ENCODE peak calls at places on chromosomes 13 and 19, in four cellular contexts. P is IMR-90, S is H9, G is H1. W is an unnamed sample.

GRCh38 chr13:43475135-43475534 is 311.6 kb downstream of the ENOX1 start:
- DNase-seq in P (no peak), S (no peak), G (no peak), W (no peak)

GRCh38 chr13:33797622-33798021 is 20.3 kb upstream of the RFC3 start:
- DNase-seq in G (no peak), S (no peak), P (no peak), W (no peak)

GRCh38 chr19:13025819-13026477 is 30.7 kb downstream of the NFIX start:
- DNase-seq in P (no peak), S (no peak), G (no peak), W (no peak)

GRCh38 chr13:98548230-98548629 is 28.7 kb downstream of the STK24 start:
- DNase-seq in P (peak), S (no peak), G (no peak), W (no peak)

GRCh38 chr13:72696590-72696989 is 30.8 kb downstream of the MZT1 start:
- DNase-seq in G (no peak), P (peak), S (no peak), W (no peak)

GRCh38 chr19:30228113-30228725 is 144.0 kb upstream of the ZNF536 start:
- DNase-seq in P (no peak), G (no peak), S (no peak), W (peak)

GRCh38 chr13:98486412-98486811 is 90.5 kb downstream of the STK24 start:
- DNase-seq in P (no peak), S (no peak), G (no peak), W (no peak)

GRCh38 chr19:3403489-3404323 is 37.3 kb downstream of the NFIC start:
- DNase-seq in G (no peak), S (no peak), P (peak), W (no peak)

GRCh38 chr13:31240921-31241320 is 41.1 kb downstream of the B3GLCT start:
- DNase-seq in P (no peak), G (no peak), S (no peak), W (no peak)

GRCh38 chr13:39892731-39893293 is 237.3 kb downstream of the COG6 start:
- DNase-seq in S (no peak), P (no peak), G (no peak), W (no peak)

GRCh38 chr13:84208251-84208650 is 326.0 kb upstream of the SLITRK1 start:
- DNase-seq in P (no peak), G (no peak), S (no peak), W (no peak)

DNA sequence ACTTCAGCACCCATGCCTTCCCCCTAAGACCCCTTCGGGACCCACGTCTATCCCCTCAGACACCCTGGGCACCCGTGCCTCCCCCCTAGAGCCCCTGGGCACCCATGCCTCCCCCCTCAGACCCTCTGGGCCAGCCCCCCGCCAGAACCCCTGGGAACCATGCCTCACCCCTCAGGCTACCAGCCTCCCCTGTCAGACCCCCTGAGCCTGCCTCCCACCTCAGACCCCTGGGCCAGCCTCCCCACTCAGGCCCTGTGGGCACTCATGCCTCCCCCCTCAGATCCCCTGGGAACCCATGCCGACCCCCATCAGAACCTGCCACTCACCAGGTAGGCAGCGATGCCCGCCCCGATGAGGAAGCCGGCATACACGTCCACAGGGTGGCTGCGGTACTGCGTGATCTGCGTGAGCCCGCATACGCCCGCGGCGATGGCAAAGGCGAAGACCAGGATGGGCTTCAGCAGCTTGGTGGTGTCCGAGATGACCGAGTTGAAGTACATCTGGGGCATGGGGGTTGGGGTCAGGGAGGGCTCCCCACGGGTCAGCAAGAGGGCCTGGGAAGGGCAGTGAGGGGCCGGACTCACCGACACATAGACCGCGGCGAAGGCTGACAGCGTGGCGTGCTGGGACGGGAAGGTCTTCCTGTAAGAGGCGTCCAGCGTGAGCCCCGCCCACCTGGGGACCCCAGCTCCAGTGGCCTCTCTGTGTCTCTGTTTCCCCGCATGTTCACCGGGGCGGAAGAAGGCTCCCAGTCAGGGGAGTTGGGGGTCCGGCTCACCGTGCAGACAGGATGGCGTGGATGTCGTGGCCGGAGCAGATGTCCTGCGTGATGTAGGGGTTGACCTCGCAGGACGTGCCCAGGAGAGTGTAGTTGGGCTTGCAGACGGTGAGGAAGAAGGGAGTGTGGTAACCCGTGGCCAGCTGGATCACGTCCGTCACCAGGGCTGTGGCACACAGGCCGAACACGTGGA is 7.4 kb downstream of the PLPPR3 start:
- DNase-seq in G (no peak), P (no peak), S (no peak), W (no peak)
- H4K5ac ChIP-seq in G (no peak), P (no peak), S (no peak), W (no peak)

GRCh38 chr19:17948474-17948966 is 15.7 kb downstream of the CCDC124 start:
- DNase-seq in P (no peak), G (no peak), S (no peak), W (no peak)
- H4K5ac ChIP-seq in P (no peak), G (no peak), S (no peak), W (no peak)

GRCh38 chr13:25377244-25377962 is 5.6 kb downstream of the ATP8A2 start:
- DNase-seq in S (no peak), P (no peak), G (no peak), W (no peak)
- H4K5ac ChIP-seq in S (no peak), P (no peak), G (no peak), W (no peak)

DNA sequence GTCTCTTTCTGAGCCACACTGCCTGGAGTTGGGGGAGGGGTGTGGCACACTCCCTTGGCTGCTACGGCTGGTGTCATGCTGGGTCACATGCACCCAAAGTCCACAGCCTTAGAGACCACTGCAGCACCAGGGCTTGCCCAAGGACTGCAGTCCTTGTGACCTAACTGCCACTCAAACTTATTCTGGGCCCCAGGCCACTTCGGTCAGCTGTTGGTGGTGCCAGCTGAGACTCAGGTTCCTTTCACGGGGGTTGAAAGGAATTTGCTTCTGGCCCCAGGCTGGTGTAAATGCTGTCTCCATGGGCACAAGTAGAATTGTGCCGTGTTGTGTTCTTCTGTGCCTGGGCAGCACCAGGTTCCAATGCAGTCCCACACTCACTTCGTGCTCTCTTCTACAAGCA is 9.5 kb upstream of the VN1R1 start:
- DNase-seq in G (no peak), S (no peak), P (no peak), W (no peak)
- H4K5ac ChIP-seq in G (no peak), S (no peak), P (no peak), W (no peak)

GRCh38 chr19:43576479-43576878 is 878 bp downstream of the PINLYP start:
- DNase-seq in G (no peak), S (no peak), P (no peak), W (no peak)
- H4K5ac ChIP-seq in G (no peak), S (no peak), P (no peak), W (no peak)

GRCh38 chr19:15253513-15253912 is 21.3 kb upstream of the EPHX3 start:
- DNase-seq in S (no peak), G (no peak), P (no peak), W (no peak)
- H4K5ac ChIP-seq in S (no peak), G (no peak), P (no peak), W (no peak)

GRCh38 chr13:100301418-100301817 is 212.5 kb downstream of the PCCA start:
- DNase-seq in P (no peak), S (no peak), G (no peak), W (no peak)
- H4K5ac ChIP-seq in P (no peak), S (no peak), G (no peak), W (no peak)

GRCh38 chr19:56176881-56177280 is 1.1 kb downstream of the GALP start:
- DNase-seq in S (no peak), P (no peak), G (no peak), W (no peak)

GRCh38 chr19:56170261-56170660 is 5.5 kb upstream of the GALP start:
- DNase-seq in S (no peak), G (no peak), P (peak), W (no peak)

GRCh38 chr19:56174086-56174485 is 1.7 kb upstream of the GALP start:
- DNase-seq in G (no peak), S (no peak), P (no peak), W (peak)

GRCh38 chr19:56177564-56178243 is 1.9 kb downstream of the GALP start:
- DNase-seq in S (no peak), G (no peak), P (no peak), W (no peak)

DNA sequence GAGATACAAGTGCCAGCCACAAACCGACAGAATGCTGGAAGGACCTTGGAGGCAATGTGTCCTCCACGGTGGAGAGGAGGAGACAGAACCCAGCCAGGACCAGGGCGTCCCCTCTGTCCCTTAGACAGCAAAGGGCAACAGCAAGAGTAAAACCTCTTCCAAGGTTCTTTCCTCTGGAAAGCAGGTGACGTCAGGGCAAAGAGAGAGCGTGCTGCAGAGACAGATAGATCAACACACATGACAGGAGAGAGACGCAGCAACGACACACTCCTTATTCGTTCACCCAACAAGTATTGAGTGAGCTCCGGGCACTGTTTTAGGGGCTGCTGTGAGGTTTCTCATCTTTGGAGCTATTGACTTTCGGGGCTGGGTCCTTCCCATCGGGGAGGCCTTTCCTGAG is 1.3 kb upstream of the GALP start:
- DNase-seq in S (no peak), G (no peak), P (no peak), W (no peak)
- H4K5ac ChIP-seq in S (no peak), G (no peak), P (no peak), W (no peak)

GRCh38 chr13:32687275-32687674 is 101.0 kb downstream of the PDS5B start:
- DNase-seq in S (no peak), P (no peak), G (no peak), W (no peak)
- H4K5ac ChIP-seq in S (no peak), P (no peak), G (no peak), W (no peak)

GRCh38 chr13:81493144-81493543 is 1152.2 kb upstream of the SPRY2 start:
- DNase-seq in P (no peak), S (no peak), G (no peak), W (no peak)
- H4K5ac ChIP-seq in P (no peak), S (no peak), G (no peak), W (no peak)

W was measured in mesendoderm.